ENCODE peak calls at places on chromosomes 7 and 10, in four cellular contexts. D is astrocyte, G is HepG2, V is GM23248. S is an unnamed sample.
A peak's percentile ranks its signal among the peaks of the same experiment; 100 is the strongest.

GRCh38 chr10:113732966-113733365 is 18.5 kb upstream of the PLEKHS1 start:
- DNase-seq in D (no peak), G (no peak), V (no peak), S (no peak)

GRCh38 chr10:29328988-29329387 is 40.1 kb downstream of the LYZL1 start:
- DNase-seq in D (peak; percentile 84), G (no peak), V (peak; percentile 78), S (no peak)

GRCh38 chr7:27143022-27143949 is at the start of gene HOXA5:
- DNase-seq in D (peak; percentile 92), G (peak; percentile 90), V (no peak), S (peak; percentile 90)

GRCh38 chr7:5497158-5498103 is 73.8 kb upstream of the TNRC18 start:
- DNase-seq in D (no peak), G (no peak), V (no peak), S (no peak)

GRCh38 chr7:29588900-29589696 is 25.5 kb downstream of the PRR15 start:
- DNase-seq in D (no peak), G (peak; percentile 43), V (peak; percentile 52), S (peak; percentile 84)

GRCh38 chr10:42367532-42368230 is 270.7 kb downstream of the ZNF33B start:
- DNase-seq in D (peak; percentile 52), G (no peak), V (peak; percentile 39), S (no peak)

GRCh38 chr10:49388161-49388560 is 7.7 kb downstream of the DRGX start:
- DNase-seq in D (no peak), G (no peak), V (no peak), S (no peak)

GRCh38 chr10:76115471-76116155 is 684.2 kb downstream of the LRMDA start:
- DNase-seq in D (peak; percentile 32), G (no peak), V (no peak), S (no peak)

GRCh38 chr10:6278519-6279120 is 75.9 kb downstream of the PFKFB3 start:
- DNase-seq in D (no peak), G (no peak), V (no peak), S (no peak)

GRCh38 chr7:6197801-6198551 is 74.4 kb downstream of the CYTH3 start:
- DNase-seq in D (no peak), G (no peak), V (no peak), S (no peak)

GRCh38 chr7:2926120-2926897 is 82.2 kb upstream of the GNA12 start:
- DNase-seq in D (no peak), G (no peak), V (no peak), S (no peak)

GRCh38 chr7:56199639-56200038 is 83.4 kb upstream of the NUPR2 start:
- DNase-seq in D (no peak), G (no peak), V (no peak), S (no peak)
- H2AFZ ChIP-seq in D (no peak overlapping the region), G (no peak overlapping the region), V (no peak overlapping the region), S (no peak overlapping the region)

GRCh38 chr10:122878799-122879338 is 512 bp downstream of the FAM24B start:
- DNase-seq in D (no peak), G (peak; percentile 25), V (peak; percentile 41), S (no peak)
- H3K4me2 ChIP-seq in D (peak overlapping the region; percentile 88), G (peak overlapping the region; percentile 75), V (peak overlapping the region; percentile 87), S (no peak overlapping the region)

DNA sequence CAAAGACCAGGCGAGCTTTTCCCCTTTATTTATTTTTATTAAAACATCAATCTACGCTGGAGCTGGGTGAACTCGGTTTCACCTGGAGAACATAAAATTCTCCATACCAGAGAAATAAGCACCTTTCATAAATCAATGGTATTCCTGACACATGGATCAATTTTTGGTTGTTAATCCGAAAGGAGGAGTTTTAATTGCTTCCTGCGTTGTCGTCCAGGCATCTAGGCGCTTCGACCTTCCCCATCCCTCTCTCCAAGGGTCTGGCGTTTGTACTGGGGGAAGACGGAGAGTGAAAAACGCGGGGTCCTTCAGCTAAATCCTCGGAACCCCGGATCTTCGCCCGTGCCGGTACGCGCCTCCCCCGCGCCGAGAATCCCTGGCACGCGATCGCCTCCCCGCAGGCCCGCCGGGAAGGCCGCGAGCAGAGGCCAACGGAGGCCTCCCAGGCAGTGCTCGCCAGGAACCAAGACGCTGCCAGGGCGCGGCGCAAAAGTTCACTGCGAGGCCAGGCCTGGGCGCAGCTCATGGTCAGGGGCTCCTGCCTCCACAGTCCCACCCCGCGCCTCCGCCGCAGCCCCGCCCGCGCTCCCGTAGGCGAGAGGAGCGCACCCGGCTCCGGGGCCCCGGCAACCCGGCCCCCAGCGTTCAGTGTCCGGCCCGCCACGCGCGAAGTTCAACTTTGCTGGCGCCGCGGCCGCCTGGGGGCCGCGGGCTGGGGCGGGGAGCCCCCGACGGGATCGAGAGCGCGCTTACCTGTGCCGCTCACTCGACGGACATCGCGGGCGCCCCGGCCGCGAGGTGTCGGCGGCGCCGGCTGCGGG is 8.3 kb upstream of the EBF3 start:
- DNase-seq in D (no peak), G (no peak), V (peak; percentile 50), S (peak; percentile 55)
- TF ChIP-seq EZH2 in D (peak; percentile 93), G (no peak), V (peak; percentile 89), S (peak; percentile 86)

GRCh38 chr7:138023618-138024333 is 21.9 kb upstream of the CREB3L2 start:
- DNase-seq in D (no peak), G (no peak), V (no peak), S (no peak)
- H2AFZ ChIP-seq in D (no peak overlapping the region), G (no peak overlapping the region), V (no peak overlapping the region), S (no peak overlapping the region)